ENCODE peak calls at places on chromosome 22, in ten cellular contexts. F is natural killer cell treated with Interleukin-12 subunit alpha and Interleukin-12 subunit beta and Interleukin-15 and Interleukin-18, amount 100 ng/mL, for 72 hours; R is EH; G is HTR-8/SVneo; J is ELR; Q is stimulated activated CD4-positive, alpha-beta T cell treated with anti-CD3 and anti-CD28 coated beads, Interleukin-12 subunit alpha, Interleukin-12 subunit beta, amount 100 ng/mL, for 4 hours; E is astrocyte of the cerebellum; Z is NCI-H510A; I is keratinocyte; N is colonic mucosa. S is an unnamed sample.
A peak's percentile ranks its signal among the peaks of the same experiment; 100 is the strongest.

GRCh38 chr22:19765477-19766234 is 5.1 kb downstream of the TBX1 start:
- DNase-seq in G (no peak), R (no peak), I (no peak), N (no peak), Q (peak; percentile 27), F (peak; percentile 70), E (no peak), J (no peak), Z (no peak), S (no peak)

GRCh38 chr22:19723165-19723989 is at the start of gene GP1BB:
- DNase-seq in Q (peak; percentile 32), G (no peak), N (peak; percentile 42), F (no peak), I (no peak), E (no peak), J (no peak), Z (no peak), R (no peak), S (peak; percentile 40)

GRCh38 chr22:16915711-16916110 is 90.5 kb upstream of the XKR3 start:
- DNase-seq in N (no peak), J (peak; percentile 30), I (no peak), R (no peak), F (no peak), Z (no peak), G (no peak), Q (no peak), E (no peak), S (no peak)

GRCh38 chr22:37032535-37033460 is 13.3 kb downstream of the MPST start:
- DNase-seq in F (no peak), R (peak; percentile 40), I (peak; percentile 55), Z (no peak), N (peak; percentile 89), Q (no peak), J (peak; percentile 23), G (no peak), E (no peak), S (no peak)

GRCh38 chr22:39185601-39186012 is 33.1 kb upstream of the CBX7 start:
- DNase-seq in R (peak; percentile 55), I (no peak), N (no peak), G (no peak), Z (no peak), J (peak; percentile 44), F (no peak), E (no peak), Q (no peak), S (no peak)

GRCh38 chr22:30425327-30425615 is 297 bp upstream of the MTFP1 start:
- DNase-seq in E (no peak), I (no peak), G (no peak), J (no peak), Q (no peak), F (no peak), N (no peak), Z (no peak), R (no peak), S (no peak)

GRCh38 chr22:42169055-42169469 is 38.5 kb upstream of the CYP2D6 start:
- DNase-seq in J (peak; percentile 76), Q (peak; percentile 54), E (peak; percentile 68), Z (no peak), N (peak; percentile 73), G (peak; percentile 84), F (peak; percentile 67), R (peak; percentile 70), I (no peak), S (peak; percentile 41)

GRCh38 chr22:37905534-37906363 is at the start of gene MICALL1:
- DNase-seq in F (peak; percentile 82), Q (peak; percentile 63), R (peak; percentile 84), E (no peak), Z (peak; percentile 42), I (no peak), J (peak; percentile 86), N (peak; percentile 72), G (peak; percentile 65), S (peak; percentile 83)

GRCh38 chr22:39556970-39557811 is 13.4 kb upstream of the CACNA1I start:
- DNase-seq in Z (no peak), Q (peak; percentile 56), F (no peak), E (no peak), I (no peak), R (peak; percentile 31), J (peak; percentile 40), N (no peak), G (no peak), S (no peak)

GRCh38 chr22:25564979-25565677 is 653 bp downstream of the GRK3 start:
- DNase-seq in Z (no peak), I (no peak), R (no peak), Q (peak; percentile 14), G (no peak), J (peak; percentile 29), N (peak; percentile 26), F (no peak), E (no peak), S (peak; percentile 61)

GRCh38 chr22:39306456-39307361 is 12.7 kb downstream of the RPL3 start:
- DNase-seq in F (no peak), R (peak; percentile 34), Z (no peak), Q (peak; percentile 45), N (no peak), G (no peak), I (no peak), E (no peak), J (peak; percentile 47), S (no peak)

GRCh38 chr22:19554834-19555404 is 30.7 kb upstream of the CLDN5 start:
- DNase-seq in E (no peak), F (no peak), N (no peak), G (peak; percentile 69), J (peak; percentile 58), Z (no peak), R (peak; percentile 60), Q (no peak), I (no peak), S (no peak)

GRCh38 chr22:39900306-39901227 is at the start of gene GRAP2:
- DNase-seq in G (no peak), Q (no peak), Z (no peak), E (no peak), J (no peak), I (no peak), N (no peak), F (peak; percentile 81), R (no peak), S (peak; percentile 72)

GRCh38 chr22:45896153-45896951 is 80.6 kb downstream of the WNT7B start:
- DNase-seq in G (no peak), Z (peak; percentile 67), F (no peak), Q (no peak), R (no peak), J (no peak), E (no peak), N (no peak), I (no peak), S (no peak)

GRCh38 chr22:44384981-44385610 is 72.3 kb upstream of the SHISAL1 start:
- DNase-seq in G (no peak), I (no peak), E (no peak), F (peak; percentile 46), J (no peak), N (no peak), R (no peak), Q (no peak), Z (no peak), S (no peak)

GRCh38 chr22:19767427-19768380 is 7.1 kb downstream of the TBX1 start:
- DNase-seq in G (no peak), J (no peak), F (no peak), N (no peak), Z (no peak), I (no peak), R (no peak), Q (no peak), E (no peak), S (no peak)

GRCh38 chr22:39267966-39268365 is 23.2 kb upstream of the PDGFB start:
- DNase-seq in I (no peak), E (no peak), G (no peak), N (no peak), R (no peak), Z (no peak), J (no peak), Q (no peak), F (no peak), S (no peak)

GRCh38 chr22:38734203-38735100 is 21.3 kb downstream of the SUN2 start:
- DNase-seq in Z (no peak), N (no peak), E (no peak), J (no peak), G (no peak), R (no peak), Q (no peak), F (no peak), I (no peak), S (no peak)

GRCh38 chr22:37258005-37258790 is 14.1 kb upstream of the RAC2 start:
- DNase-seq in Q (no peak), N (no peak), J (peak; percentile 37), G (no peak), R (no peak), Z (no peak), F (no peak), E (no peak), I (no peak), S (no peak)

GRCh38 chr22:41596776-41597634 is 7.4 kb upstream of the PMM1 start:
- DNase-seq in R (peak; percentile 63), E (no peak), Z (peak; percentile 9), I (no peak), F (no peak), G (peak; percentile 66), Q (peak; percentile 21), N (peak; percentile 57), J (peak; percentile 68), S (peak; percentile 39)

GRCh38 chr22:46220921-46221320 is 29.2 kb downstream of the CDPF1 start:
- DNase-seq in N (no peak), Z (no peak), G (no peak), I (no peak), J (peak; percentile 56), R (peak; percentile 13), E (no peak), Q (no peak), F (no peak), S (no peak)